ENCODE peak calls at places on chromosomes 12 and 14, in six cellular contexts. U, M, N, F, E and I are unnamed samples.
A peak's percentile ranks its signal among the peaks of the same experiment; 100 is the strongest.

GRCh38 chr12:1418144-1418543 is 176.2 kb downstream of the FBXL14 start:
- DNase-seq in U (no peak), M (no peak), N (no peak), F (no peak), E (no peak), I (no peak)

GRCh38 chr14:55092326-55092725 is 36.7 kb upstream of the LGALS3 start:
- DNase-seq in U (no peak), M (no peak), N (no peak), F (no peak), E (no peak), I (no peak)

GRCh38 chr12:121261397-121261796 is 35.1 kb downstream of the CAMKK2 start:
- DNase-seq in U (no peak), M (no peak), N (no peak), F (no peak), E (no peak), I (no peak)

GRCh38 chr12:16531623-16532022 is 74.3 kb downstream of the LMO3 start:
- DNase-seq in U (peak; percentile 77), M (no peak), N (no peak), F (no peak), E (no peak), I (peak; percentile 54)

GRCh38 chr12:70251226-70251625 is 8.0 kb downstream of the CNOT2 start:
- DNase-seq in U (no peak), M (no peak), N (no peak), F (no peak), E (no peak), I (no peak)

GRCh38 chr14:28767851-28768548 is 1.4 kb downstream of the FOXG1 start:
- DNase-seq in U (no peak), M (no peak), N (no peak), F (no peak), E (no peak), I (no peak)

GRCh38 chr12:7015555-7016370 is 2.5 kb downstream of the LPCAT3 start:
- DNase-seq in U (no peak), M (no peak), N (no peak), F (no peak), E (no peak), I (no peak)

GRCh38 chr12:54711664-54712063 is 63.5 kb upstream of the DCD start:
- DNase-seq in U (no peak), M (no peak), N (no peak), F (no peak), E (no peak), I (no peak)

GRCh38 chr12:42918387-42918786 is 328.8 kb upstream of the PRICKLE1 start:
- DNase-seq in U (no peak), M (no peak), N (no peak), F (no peak), E (no peak), I (no peak)

GRCh38 chr12:97561321-97562230 is 99.0 kb downstream of the RMST start:
- DNase-seq in U (peak; percentile 35), M (no peak), N (no peak), F (no peak), E (no peak), I (no peak)

GRCh38 chr12:92156704-92157395 is 11.2 kb upstream of the BTG1 start:
- DNase-seq in U (no peak), M (no peak), N (no peak), F (no peak), E (no peak), I (no peak)

GRCh38 chr12:121050725-121051124 is 11.7 kb upstream of the OASL start:
- DNase-seq in U (no peak), M (no peak), N (no peak), F (no peak), E (no peak), I (no peak)

GRCh38 chr12:32516230-32516629 is 116.9 kb downstream of the FGD4 start:
- DNase-seq in U (no peak), M (no peak), N (no peak), F (no peak), E (no peak), I (no peak)

GRCh38 chr12:117854339-117855012 is 114.3 kb downstream of the KSR2 start:
- DNase-seq in U (peak; percentile 28), M (peak; percentile 53), N (no peak), F (peak; percentile 66), E (peak; percentile 67), I (peak; percentile 60)

GRCh38 chr12:88578274-88578673 is 2.0 kb downstream of the KITLG start:
- DNase-seq in U (no peak), M (peak; percentile 21), N (no peak), F (no peak), E (no peak), I (no peak)

GRCh38 chr12:18658179-18658578 is 79.6 kb downstream of the PLCZ1 start:
- DNase-seq in U (no peak), M (no peak), N (no peak), F (no peak), E (no peak), I (no peak)

GRCh38 chr14:95703341-95703740 is 10.6 kb downstream of the TCL1A start:
- DNase-seq in U (no peak), M (no peak), N (no peak), F (no peak), E (no peak), I (no peak)

GRCh38 chr12:124553862-124554428 is 13.5 kb downstream of the NCOR2 start:
- DNase-seq in U (no peak), M (no peak), N (no peak), F (no peak), E (no peak), I (no peak)

GRCh38 chr14:84446250-84446649 is 1083.7 kb upstream of the FLRT2 start:
- DNase-seq in U (no peak), M (no peak), N (no peak), F (no peak), E (no peak), I (no peak)

GRCh38 chr12:132357623-132358186 is 28.3 kb upstream of the GALNT9 start:
- DNase-seq in U (no peak), M (no peak), N (no peak), F (no peak), E (peak; percentile 16), I (no peak)

GRCh38 chr12:91732086-91732485 is 413.6 kb downstream of the BTG1 start:
- DNase-seq in U (peak; percentile 75), M (peak; percentile 10), N (no peak), F (no peak), E (no peak), I (no peak)

GRCh38 chr14:89217876-89218275 is 199.2 kb downstream of the FOXN3 start:
- DNase-seq in U (no peak), M (no peak), N (no peak), F (no peak), E (no peak), I (no peak)